ENCODE peak calls at places on chromosomes 3 and 15, in ten cellular contexts. V is NB4, D is midbrain, G is GM03348, R is NCI-H1048, Z is lower leg skin, L is HepG2, Y is epithelial cell of proximal tubule, P is NCI-H1105, N is GM04504. O is an unnamed sample.

GRCh38 chr3:8324727-8325126 is 176.9 kb upstream of the LMCD1 start:
- DNase-seq in V (peak), D (peak), G (peak), R (no peak), Z (no peak), L (peak), Y (no peak), P (no peak), N (peak), O (peak)

GRCh38 chr15:77507911-77508310 is 87.2 kb downstream of the HMG20A start:
- DNase-seq in V (no peak), D (peak), G (peak), R (no peak), Z (peak), L (peak), Y (no peak), P (no peak), N (no peak), O (peak)

GRCh38 chr3:182800508-182800907 is 7.2 kb downstream of the ATP11B start:
- DNase-seq in V (no peak), D (no peak), G (no peak), R (no peak), Z (no peak), L (no peak), Y (no peak), P (no peak), N (no peak), O (no peak)

GRCh38 chr3:197168606-197169005 is 129.8 kb downstream of the DLG1 start:
- DNase-seq in V (no peak), D (no peak), G (peak), R (no peak), Z (no peak), L (no peak), Y (peak), P (peak), N (peak), O (no peak)

GRCh38 chr15:85725019-85725418 is 69.7 kb downstream of the KLHL25 start:
- DNase-seq in V (no peak), D (no peak), G (no peak), R (no peak), Z (no peak), L (no peak), Y (no peak), P (no peak), N (no peak), O (no peak)

GRCh38 chr15:69685524-69686452 is 233.2 kb downstream of the RPLP1 start:
- DNase-seq in V (no peak), D (no peak), G (no peak), R (no peak), Z (no peak), L (no peak), Y (no peak), P (peak), N (no peak), O (no peak)

GRCh38 chr3:112860898-112861297 is 14.2 kb upstream of the CD200R1L start:
- DNase-seq in V (peak), D (no peak), G (no peak), R (no peak), Z (no peak), L (no peak), Y (no peak), P (no peak), N (no peak), O (no peak)

GRCh38 chr3:14329116-14329830 is 73.1 kb upstream of the SLC6A6 start:
- DNase-seq in V (peak), D (no peak), G (no peak), R (no peak), Z (no peak), L (no peak), Y (peak), P (peak), N (peak), O (no peak)

GRCh38 chr15:77784361-77785292 is 151.9 kb upstream of the LINGO1 start:
- DNase-seq in V (peak), D (no peak), G (peak), R (no peak), Z (no peak), L (peak), Y (no peak), P (no peak), N (no peak), O (no peak)

GRCh38 chr15:51841401-51842040 is 12.1 kb downstream of the TMOD3 start:
- DNase-seq in V (peak), D (no peak), G (no peak), R (no peak), Z (no peak), L (no peak), Y (no peak), P (no peak), N (no peak), O (peak)

GRCh38 chr15:34304613-34305012 is 33.0 kb downstream of the SLC12A6 start:
- DNase-seq in V (no peak), D (no peak), G (peak), R (no peak), Z (no peak), L (peak), Y (no peak), P (no peak), N (no peak), O (no peak)

GRCh38 chr3:134667461-134667860 is 16.6 kb upstream of the KY start:
- DNase-seq in V (no peak), D (no peak), G (no peak), R (no peak), Z (peak), L (no peak), Y (no peak), P (no peak), N (no peak), O (no peak)

GRCh38 chr3:159854500-159855124 is 134.0 kb upstream of the IL12A start:
- DNase-seq in V (no peak), D (no peak), G (peak), R (no peak), Z (no peak), L (peak), Y (peak), P (no peak), N (peak), O (no peak)

GRCh38 chr3:147699175-147699838 is 290.1 kb downstream of the ZIC1 start:
- DNase-seq in V (peak), D (no peak), G (peak), R (no peak), Z (no peak), L (no peak), Y (peak), P (no peak), N (peak), O (peak)

GRCh38 chr3:44883999-44884431 is 9.6 kb downstream of the TGM4 start:
- DNase-seq in V (peak), D (no peak), G (peak), R (no peak), Z (no peak), L (no peak), Y (peak), P (no peak), N (peak), O (no peak)